ENCODE peak calls at places on chromosomes 11 and 22, in eight cellular contexts. One of them, this sample, is unnamed.

GRCh38 chr11:91078221-91078620 is 855.4 kb upstream of the CHORDC1 start:
- DNase-seq in adipocyte: no peak
- DNase-seq in colonic mucosa: no peak
- DNase-seq in endothelial cell of umbilical vein: no peak
- DNase-seq in pancreas: no peak
- DNase-seq in small intestine: no peak
- DNase-seq in BE2C: no peak
- DNase-seq in aorta: no peak
- DNase-seq in this sample: no peak

GRCh38 chr11:34601609-34602008 is 19.3 kb upstream of the EHF start:
- DNase-seq in adipocyte: no peak
- DNase-seq in colonic mucosa: no peak
- DNase-seq in endothelial cell of umbilical vein: no peak
- DNase-seq in pancreas: no peak
- DNase-seq in small intestine: peak; percentile 72
- DNase-seq in BE2C: no peak
- DNase-seq in aorta: no peak
- DNase-seq in this sample: no peak

GRCh38 chr11:111422494-111423249 is 43.6 kb upstream of the POU2AF1 start:
- DNase-seq in adipocyte: peak; percentile 77
- DNase-seq in colonic mucosa: peak; percentile 71
- DNase-seq in endothelial cell of umbilical vein: no peak
- DNase-seq in pancreas: peak; percentile 76
- DNase-seq in small intestine: peak; percentile 66
- DNase-seq in BE2C: peak; percentile 54
- DNase-seq in aorta: peak; percentile 84
- DNase-seq in this sample: peak; percentile 42

GRCh38 chr11:17153759-17154158 is 54.0 kb downstream of the PIK3C2A start:
- DNase-seq in adipocyte: no peak
- DNase-seq in colonic mucosa: no peak
- DNase-seq in endothelial cell of umbilical vein: no peak
- DNase-seq in pancreas: no peak
- DNase-seq in small intestine: no peak
- DNase-seq in BE2C: no peak
- DNase-seq in aorta: no peak
- DNase-seq in this sample: no peak

GRCh38 chr11:126072821-126073594 is 10.3 kb upstream of the CDON start:
- DNase-seq in adipocyte: no peak
- DNase-seq in colonic mucosa: no peak
- DNase-seq in endothelial cell of umbilical vein: no peak
- DNase-seq in pancreas: no peak
- DNase-seq in small intestine: peak; percentile 36
- DNase-seq in BE2C: no peak
- DNase-seq in aorta: no peak
- DNase-seq in this sample: no peak

GRCh38 chr11:3122775-3123201 is 42.3 kb downstream of the OSBPL5 start:
- DNase-seq in adipocyte: no peak
- DNase-seq in colonic mucosa: no peak
- DNase-seq in endothelial cell of umbilical vein: no peak
- DNase-seq in pancreas: no peak
- DNase-seq in small intestine: no peak
- DNase-seq in BE2C: peak; percentile 3
- DNase-seq in aorta: peak; percentile 75
- DNase-seq in this sample: no peak

GRCh38 chr11:62544521-62545436 is 1.8 kb downstream of the AHNAK start:
- DNase-seq in adipocyte: peak; percentile 58
- DNase-seq in colonic mucosa: peak; percentile 80
- DNase-seq in endothelial cell of umbilical vein: peak; percentile 29
- DNase-seq in pancreas: peak; percentile 32
- DNase-seq in small intestine: peak; percentile 51
- DNase-seq in BE2C: no peak
- DNase-seq in aorta: no peak
- DNase-seq in this sample: peak; percentile 39

GRCh38 chr11:124760806-124761205 is 1.3 kb downstream of the ESAM start:
- DNase-seq in adipocyte: no peak
- DNase-seq in colonic mucosa: no peak
- DNase-seq in endothelial cell of umbilical vein: no peak
- DNase-seq in pancreas: no peak
- DNase-seq in small intestine: no peak
- DNase-seq in BE2C: no peak
- DNase-seq in aorta: no peak
- DNase-seq in this sample: no peak

GRCh38 chr11:129705341-129705740 is 110.3 kb upstream of the TMEM45B start:
- DNase-seq in adipocyte: no peak
- DNase-seq in colonic mucosa: no peak
- DNase-seq in endothelial cell of umbilical vein: no peak
- DNase-seq in pancreas: no peak
- DNase-seq in small intestine: peak; percentile 88
- DNase-seq in BE2C: no peak
- DNase-seq in aorta: no peak
- DNase-seq in this sample: no peak

GRCh38 chr11:3939651-3940190 is 84.3 kb downstream of the STIM1 start:
- DNase-seq in adipocyte: peak; percentile 59
- DNase-seq in colonic mucosa: no peak
- DNase-seq in endothelial cell of umbilical vein: no peak
- DNase-seq in pancreas: no peak
- DNase-seq in small intestine: no peak
- DNase-seq in BE2C: no peak
- DNase-seq in aorta: no peak
- DNase-seq in this sample: no peak

GRCh38 chr11:29173660-29174062 is 843.2 kb downstream of the KCNA4 start:
- DNase-seq in adipocyte: peak; percentile 72
- DNase-seq in colonic mucosa: no peak
- DNase-seq in endothelial cell of umbilical vein: peak; percentile 47
- DNase-seq in pancreas: no peak
- DNase-seq in small intestine: no peak
- DNase-seq in BE2C: no peak
- DNase-seq in aorta: no peak
- DNase-seq in this sample: no peak

GRCh38 chr11:33733978-33734377 is 2.2 kb downstream of the CD59 start:
- DNase-seq in adipocyte: no peak
- DNase-seq in colonic mucosa: no peak
- DNase-seq in endothelial cell of umbilical vein: peak; percentile 81
- DNase-seq in pancreas: no peak
- DNase-seq in small intestine: no peak
- DNase-seq in BE2C: no peak
- DNase-seq in aorta: no peak
- DNase-seq in this sample: no peak

GRCh38 chr22:23828800-23829680 is 9.8 kb downstream of the DERL3 start:
- DNase-seq in adipocyte: no peak
- DNase-seq in colonic mucosa: no peak
- DNase-seq in endothelial cell of umbilical vein: no peak
- DNase-seq in pancreas: no peak
- DNase-seq in small intestine: no peak
- DNase-seq in BE2C: no peak
- DNase-seq in aorta: no peak
- DNase-seq in this sample: no peak

GRCh38 chr11:4680341-4680740 is 17.3 kb downstream of the OR51E2 start:
- DNase-seq in adipocyte: no peak
- DNase-seq in colonic mucosa: no peak
- DNase-seq in endothelial cell of umbilical vein: no peak
- DNase-seq in pancreas: no peak
- DNase-seq in small intestine: peak; percentile 5
- DNase-seq in BE2C: no peak
- DNase-seq in aorta: no peak
- DNase-seq in this sample: no peak

GRCh38 chr11:130156108-130157022 is 3.2 kb upstream of the ST14 start:
- DNase-seq in adipocyte: no peak
- DNase-seq in colonic mucosa: peak; percentile 44
- DNase-seq in endothelial cell of umbilical vein: no peak
- DNase-seq in pancreas: no peak
- DNase-seq in small intestine: no peak
- DNase-seq in BE2C: no peak
- DNase-seq in aorta: no peak
- DNase-seq in this sample: peak; percentile 87

GRCh38 chr22:32745251-32745995 is 56.1 kb upstream of the TIMP3 start:
- DNase-seq in adipocyte: peak; percentile 65
- DNase-seq in colonic mucosa: peak; percentile 39
- DNase-seq in endothelial cell of umbilical vein: no peak
- DNase-seq in pancreas: no peak
- DNase-seq in small intestine: no peak
- DNase-seq in BE2C: no peak
- DNase-seq in aorta: no peak
- DNase-seq in this sample: peak; percentile 69

GRCh38 chr22:50544746-50545253 is 899 bp upstream of the KLHDC7B start:
- DNase-seq in adipocyte: no peak
- DNase-seq in colonic mucosa: peak; percentile 62
- DNase-seq in endothelial cell of umbilical vein: no peak
- DNase-seq in pancreas: no peak
- DNase-seq in small intestine: no peak
- DNase-seq in BE2C: no peak
- DNase-seq in aorta: no peak
- DNase-seq in this sample: no peak

DNA sequence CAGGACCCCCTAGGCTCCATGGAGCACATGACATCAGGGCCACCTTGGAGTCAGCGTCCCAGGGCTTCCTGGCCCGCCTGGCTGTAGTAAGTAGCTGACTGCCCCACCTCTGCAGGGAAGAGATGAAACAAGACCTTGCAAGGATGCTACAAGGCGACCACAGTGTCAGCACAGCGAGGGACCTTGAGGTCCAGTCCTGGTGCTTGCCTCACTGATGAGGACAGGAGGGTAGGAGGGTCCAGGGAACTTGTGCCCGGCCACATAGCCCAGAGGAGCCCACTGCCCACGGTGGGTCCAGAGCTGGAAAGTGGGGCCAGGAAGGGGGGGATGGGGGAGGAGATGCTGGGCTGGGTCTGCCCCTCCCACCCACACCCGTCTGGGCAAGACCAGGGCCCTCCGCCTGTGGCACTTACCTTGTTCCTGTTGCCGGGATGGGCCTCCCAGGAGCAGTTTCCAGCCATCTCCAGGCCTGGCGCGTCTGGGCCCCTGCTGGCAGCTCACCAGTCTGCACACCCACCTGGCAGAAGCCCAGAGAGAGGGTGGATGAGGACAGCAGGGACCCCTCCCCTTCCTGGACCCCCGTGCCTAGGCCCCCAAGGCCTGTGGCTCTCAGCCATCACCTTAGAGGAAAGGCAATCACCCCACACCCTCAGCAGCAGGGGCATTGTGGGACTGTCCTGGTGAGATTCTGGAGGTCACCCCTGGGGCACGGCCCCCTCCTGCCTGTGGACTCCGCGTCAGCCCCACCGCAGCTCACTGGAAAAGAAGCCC is 3.4 kb downstream of the MRGPRF start:
- DNase-seq in adipocyte: peak; percentile 7
- DNase-seq in colonic mucosa: no peak
- DNase-seq in endothelial cell of umbilical vein: no peak
- DNase-seq in pancreas: no peak
- DNase-seq in small intestine: no peak
- DNase-seq in BE2C: no peak
- DNase-seq in aorta: peak; percentile 75
- DNase-seq in this sample: no peak
- H3K4me3 ChIP-seq in adipocyte: peak overlapping the region; percentile 76
- H3K4me3 ChIP-seq in colonic mucosa: peak overlapping the region; percentile 31
- H3K4me3 ChIP-seq in endothelial cell of umbilical vein: no peak overlapping the region
- H3K4me3 ChIP-seq in pancreas: no peak overlapping the region
- H3K4me3 ChIP-seq in small intestine: no peak overlapping the region
- H3K4me3 ChIP-seq in BE2C: no peak overlapping the region
- H3K4me3 ChIP-seq in aorta: no peak overlapping the region
- H3K4me3 ChIP-seq in this sample: no peak overlapping the region

DNA sequence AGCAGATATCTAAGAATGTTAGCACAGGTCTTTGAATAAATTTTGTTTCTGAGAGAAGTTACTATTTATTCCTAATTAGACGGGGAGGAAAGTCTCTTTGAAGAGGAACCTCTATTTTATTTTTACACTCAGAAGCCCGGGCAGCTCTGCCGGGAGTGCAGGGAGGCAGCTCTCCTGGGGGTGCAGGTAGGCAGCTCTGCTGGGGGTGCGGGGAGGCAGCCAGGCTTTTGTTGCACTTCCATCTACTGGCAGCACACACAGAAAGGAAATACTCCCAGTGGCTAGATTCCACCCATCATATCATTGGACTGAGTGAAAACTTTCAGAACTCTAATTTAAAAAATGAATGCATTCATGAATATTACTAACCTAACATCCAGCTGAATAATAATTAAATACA is 24.6 kb downstream of the OR10A6 start:
- DNase-seq in adipocyte: no peak
- DNase-seq in colonic mucosa: no peak
- DNase-seq in endothelial cell of umbilical vein: no peak
- DNase-seq in pancreas: no peak
- DNase-seq in small intestine: no peak
- DNase-seq in BE2C: no peak
- DNase-seq in aorta: no peak
- DNase-seq in this sample: no peak
- H3K27me3 ChIP-seq in adipocyte: peaks cover 3% of the 10 kb centered on the region
- H3K27me3 ChIP-seq in colonic mucosa: no peaks in the 10 kb centered on the region
- H3K27me3 ChIP-seq in endothelial cell of umbilical vein: peaks cover 6% of the 10 kb centered on the region
- H3K27me3 ChIP-seq in pancreas: no peaks in the 10 kb centered on the region
- H3K27me3 ChIP-seq in small intestine: no peaks in the 10 kb centered on the region
- H3K27me3 ChIP-seq in BE2C: peaks cover 8% of the 10 kb centered on the region
- H3K27me3 ChIP-seq in aorta: no peaks in the 10 kb centered on the region
- H3K27me3 ChIP-seq in this sample: no peaks in the 10 kb centered on the region

GRCh38 chr22:39527481-39527961 is 5.0 kb downstream of the RPS19BP1 start:
- DNase-seq in adipocyte: peak; percentile 29
- DNase-seq in colonic mucosa: peak; percentile 85
- DNase-seq in endothelial cell of umbilical vein: no peak
- DNase-seq in pancreas: peak; percentile 38
- DNase-seq in small intestine: peak; percentile 79
- DNase-seq in BE2C: peak; percentile 32
- DNase-seq in aorta: no peak
- DNase-seq in this sample: no peak
- H3K36me3 ChIP-seq in adipocyte: peaks cover 49% of the 10 kb centered on the region
- H3K36me3 ChIP-seq in colonic mucosa: no peaks in the 10 kb centered on the region
- H3K36me3 ChIP-seq in endothelial cell of umbilical vein: peaks cover 5% of the 10 kb centered on the region
- H3K36me3 ChIP-seq in pancreas: peaks cover 19% of the 10 kb centered on the region
- H3K36me3 ChIP-seq in small intestine: peaks cover 10% of the 10 kb centered on the region
- H3K36me3 ChIP-seq in BE2C: peaks cover 59% of the 10 kb centered on the region
- H3K36me3 ChIP-seq in aorta: peaks cover 4% of the 10 kb centered on the region
- H3K36me3 ChIP-seq in this sample: peaks cover 56% of the 10 kb centered on the region

DNA sequence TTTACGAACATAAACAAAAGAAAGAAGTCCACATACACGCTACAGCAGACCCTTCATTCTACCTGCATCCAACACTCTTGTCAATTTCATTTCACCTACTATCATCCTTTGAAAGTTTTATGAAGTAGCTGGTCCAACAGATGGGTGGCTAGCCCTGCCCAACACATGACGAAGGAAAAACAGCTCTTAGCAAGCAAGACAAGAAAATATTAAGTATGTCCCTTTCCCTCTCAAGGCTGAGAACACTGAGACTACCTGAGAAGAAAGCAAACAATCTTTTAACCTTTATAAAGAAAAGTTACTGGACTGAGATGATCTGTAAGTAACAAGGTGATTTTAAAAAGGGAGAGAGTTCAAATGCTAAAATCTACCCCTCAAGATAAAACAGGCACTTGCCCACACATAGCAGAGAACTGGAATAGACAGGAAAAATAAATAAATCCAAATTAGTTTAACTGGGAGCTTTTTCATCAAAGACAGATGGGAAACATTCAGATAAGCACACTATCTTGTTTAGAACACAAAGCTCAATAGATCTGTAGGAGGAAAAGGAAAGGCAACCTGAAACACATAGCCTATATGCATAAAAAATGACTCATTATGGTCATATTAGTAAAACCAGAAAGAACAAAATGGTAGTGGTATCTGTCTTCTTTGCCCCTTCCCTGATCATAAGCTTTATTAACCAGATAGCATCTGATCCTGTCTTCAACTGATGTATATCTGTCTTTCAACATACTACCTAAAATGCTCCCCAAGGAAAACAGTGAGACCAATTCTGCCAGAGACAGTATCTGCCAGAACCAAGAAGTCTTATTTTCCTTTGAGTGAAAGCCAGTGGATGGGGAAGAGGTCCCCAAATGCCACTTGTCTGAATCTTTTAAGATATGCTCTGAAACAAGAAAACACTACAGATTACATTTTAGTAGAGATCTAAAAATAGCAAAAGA is 104.3 kb downstream of the MRTFA start:
- DNase-seq in adipocyte: peak; percentile 38
- DNase-seq in colonic mucosa: no peak
- DNase-seq in endothelial cell of umbilical vein: no peak
- DNase-seq in pancreas: no peak
- DNase-seq in small intestine: no peak
- DNase-seq in BE2C: no peak
- DNase-seq in aorta: no peak
- DNase-seq in this sample: no peak
- H3K4me3 ChIP-seq in adipocyte: peak overlapping the region; percentile 75
- H3K4me3 ChIP-seq in colonic mucosa: no peak overlapping the region
- H3K4me3 ChIP-seq in endothelial cell of umbilical vein: no peak overlapping the region
- H3K4me3 ChIP-seq in pancreas: no peak overlapping the region
- H3K4me3 ChIP-seq in small intestine: no peak overlapping the region
- H3K4me3 ChIP-seq in BE2C: no peak overlapping the region
- H3K4me3 ChIP-seq in aorta: no peak overlapping the region
- H3K4me3 ChIP-seq in this sample: no peak overlapping the region